ENCODE peak calls at places on chromosomes 13 and 19, in seven cellular contexts. I, D, V, M, N, F and Q are unnamed samples.

GRCh38 chr13:102033719-102034446 is 368.0 kb downstream of the FGF14 start:
- DNase-seq in I (no peak), D (no peak), V (no peak), M (no peak), N (peak), F (no peak), Q (no peak)

GRCh38 chr13:112065521-112065866 is 1.5 kb upstream of the SOX1 start:
- DNase-seq in I (no peak), D (no peak), V (no peak), M (no peak), N (no peak), F (no peak), Q (peak)

GRCh38 chr13:77250968-77251367 is 75.9 kb downstream of the MYCBP2 start:
- DNase-seq in I (no peak), D (no peak), V (no peak), M (no peak), N (no peak), F (no peak), Q (no peak)

GRCh38 chr19:11425719-11426457 is 6.8 kb upstream of the RGL3 start:
- DNase-seq in I (no peak), D (no peak), V (no peak), M (no peak), N (no peak), F (no peak), Q (no peak)

GRCh38 chr13:34044041-34044440 is 226.1 kb downstream of the RFC3 start:
- DNase-seq in I (no peak), D (no peak), V (no peak), M (no peak), N (no peak), F (no peak), Q (no peak)

GRCh38 chr13:98779695-98780094 is 27.2 kb upstream of the SLC15A1 start:
- DNase-seq in I (no peak), D (no peak), V (no peak), M (no peak), N (no peak), F (no peak), Q (no peak)

GRCh38 chr13:31160857-31161582 is 684 bp downstream of the HSPH1 start:
- DNase-seq in I (peak), D (peak), V (peak), M (peak), N (peak), F (peak), Q (no peak)

GRCh38 chr19:12237143-12237839 is 57.4 kb downstream of the ZNF44 start:
- DNase-seq in I (no peak), D (no peak), V (no peak), M (no peak), N (no peak), F (no peak), Q (no peak)

GRCh38 chr19:29666634-29667389 is 1.6 kb downstream of the PLEKHF1 start:
- DNase-seq in I (no peak), D (peak), V (no peak), M (no peak), N (peak), F (peak), Q (no peak)

GRCh38 chr19:6861683-6862286 is 25.6 kb upstream of the ADGRE1 start:
- DNase-seq in I (no peak), D (no peak), V (no peak), M (no peak), N (no peak), F (no peak), Q (no peak)

GRCh38 chr13:26074706-26075105 is 22.9 kb upstream of the SHISA2 start:
- DNase-seq in I (no peak), D (no peak), V (no peak), M (no peak), N (peak), F (no peak), Q (no peak)

GRCh38 chr19:12788682-12789097 is 2.6 kb upstream of the JUNB start:
- DNase-seq in I (peak), D (peak), V (no peak), M (no peak), N (peak), F (no peak), Q (no peak)

GRCh38 chr13:55553736-55554135 is 1587.0 kb upstream of the PRR20A start:
- DNase-seq in I (no peak), D (no peak), V (no peak), M (no peak), N (no peak), F (no peak), Q (no peak)

GRCh38 chr19:21940684-21941083 is 70.1 kb downstream of the ZNF208 start:
- DNase-seq in I (no peak), D (no peak), V (no peak), M (no peak), N (no peak), F (no peak), Q (no peak)

GRCh38 chr13:94641432-94641941 is 39.8 kb downstream of the GPR180 start:
- DNase-seq in I (no peak), D (no peak), V (no peak), M (no peak), N (no peak), F (peak), Q (no peak)

GRCh38 chr13:45626731-45627374 is 11.3 kb upstream of the ERICH6B start:
- DNase-seq in I (no peak), D (no peak), V (no peak), M (no peak), N (no peak), F (no peak), Q (no peak)

GRCh38 chr13:79481685-79482052 is 714 bp downstream of the NDFIP2 start:
- DNase-seq in I (peak), D (no peak), V (peak), M (no peak), N (peak), F (no peak), Q (peak)

GRCh38 chr13:41554626-41555386 is 97.5 kb downstream of the RGCC start:
- DNase-seq in I (no peak), D (no peak), V (no peak), M (no peak), N (no peak), F (no peak), Q (no peak)

GRCh38 chr19:57560049-57560491 is 407 bp upstream of the ZNF550 start:
- DNase-seq in I (no peak), D (peak), V (no peak), M (no peak), N (no peak), F (peak), Q (no peak)

GRCh38 chr19:38653028-38653571 is 5.7 kb downstream of the ACTN4 start:
- DNase-seq in I (no peak), D (no peak), V (no peak), M (no peak), N (no peak), F (peak), Q (no peak)

GRCh38 chr13:67736646-67737420 is 506.7 kb upstream of the PCDH9 start:
- DNase-seq in I (no peak), D (no peak), V (no peak), M (peak), N (peak), F (peak), Q (no peak)

GRCh38 chr13:26968431-26969335 is 202.9 kb downstream of the USP12 start:
- DNase-seq in I (no peak), D (no peak), V (no peak), M (peak), N (peak), F (peak), Q (no peak)

GRCh38 chr13:44403720-44404063 is 30.1 kb downstream of the SERP2 start:
- DNase-seq in I (no peak), D (no peak), V (no peak), M (no peak), N (no peak), F (no peak), Q (no peak)

GRCh38 chr19:21134934-21135366 is 6.9 kb upstream of the ZNF431 start:
- DNase-seq in I (no peak), D (no peak), V (no peak), M (no peak), N (no peak), F (no peak), Q (no peak)

GRCh38 chr19:47618771-47619170 is 9.8 kb downstream of the BICRA start:
- DNase-seq in I (no peak), D (peak), V (no peak), M (no peak), N (no peak), F (no peak), Q (no peak)

GRCh38 chr19:29940971-29941585 is 961 bp upstream of the URI1 start:
- DNase-seq in I (no peak), D (no peak), V (no peak), M (no peak), N (no peak), F (no peak), Q (no peak)

GRCh38 chr19:50537769-50538230 is 24.1 kb upstream of the ASPDH start:
- DNase-seq in I (peak), D (peak), V (peak), M (peak), N (peak), F (peak), Q (peak)

GRCh38 chr13:34371645-34372044 is 553.7 kb downstream of the RFC3 start:
- DNase-seq in I (no peak), D (no peak), V (no peak), M (no peak), N (peak), F (no peak), Q (no peak)

GRCh38 chr13:50156140-50156539 is 140.9 kb downstream of the KCNRG start:
- DNase-seq in I (no peak), D (no peak), V (no peak), M (no peak), N (peak), F (peak), Q (no peak)

GRCh38 chr13:45879666-45880065 is 28.1 kb upstream of the SIAH3 start:
- DNase-seq in I (no peak), D (peak), V (no peak), M (no peak), N (peak), F (no peak), Q (no peak)

GRCh38 chr19:42323852-42324654 is 1.4 kb upstream of the MEGF8 start:
- DNase-seq in I (no peak), D (no peak), V (no peak), M (no peak), N (no peak), F (no peak), Q (no peak)

GRCh38 chr19:34241513-34242337 is 12.6 kb upstream of the GARRE1 start:
- DNase-seq in I (no peak), D (no peak), V (no peak), M (peak), N (no peak), F (no peak), Q (peak)

GRCh38 chr19:962683-963385 is 21.3 kb upstream of the WDR18 start:
- DNase-seq in I (no peak), D (no peak), V (no peak), M (no peak), N (no peak), F (no peak), Q (no peak)

GRCh38 chr13:32901994-32902780 is 114.0 kb upstream of the KL start:
- DNase-seq in I (no peak), D (peak), V (no peak), M (no peak), N (no peak), F (no peak), Q (no peak)

GRCh38 chr19:679418-680286 is 3.5 kb downstream of the FSTL3 start:
- DNase-seq in I (no peak), D (peak), V (no peak), M (no peak), N (no peak), F (peak), Q (no peak)

GRCh38 chr19:31254611-31255010 is 94.6 kb downstream of the TSHZ3 start:
- DNase-seq in I (no peak), D (no peak), V (no peak), M (no peak), N (no peak), F (no peak), Q (no peak)

GRCh38 chr19:14974488-14974887 is 5.2 kb downstream of the SLC1A6 start:
- DNase-seq in I (no peak), D (no peak), V (no peak), M (no peak), N (no peak), F (no peak), Q (no peak)

GRCh38 chr19:39341122-39341719 is 1.0 kb upstream of the SAMD4B start:
- DNase-seq in I (peak), D (no peak), V (no peak), M (peak), N (no peak), F (no peak), Q (no peak)

GRCh38 chr13:27923794-27924528 is 4.2 kb downstream of the PDX1 start:
- DNase-seq in I (no peak), D (no peak), V (no peak), M (peak), N (no peak), F (no peak), Q (no peak)